ENCODE peak calls at places on chromosomes 6 and 20, in ten cellular contexts. Z is choroid plexus epithelial cell, L is fibroblast of mammary gland, I is ascending aorta, J is hepatocyte, F is astrocyte of the spinal cord, Q is HepG2, D is Panc1, G is NB4, R is Peyer's patch. X is an unnamed sample.

GRCh38 chr6:13472099-13472498 is 15.3 kb downstream of the GFOD1 start:
- DNase-seq in Z (no peak), L (no peak), I (no peak), J (no peak), F (no peak), Q (no peak), D (no peak), G (no peak), R (no peak), X (no peak)

GRCh38 chr6:148069256-148069655 is 273.4 kb upstream of the SASH1 start:
- DNase-seq in Z (no peak), L (no peak), I (no peak), J (no peak), F (no peak), Q (no peak), D (no peak), G (no peak), R (no peak), X (no peak)

GRCh38 chr6:136365781-136366354 is 76.2 kb upstream of the BCLAF1 start:
- DNase-seq in Z (no peak), L (no peak), I (peak; percentile 70), J (no peak), F (no peak), Q (no peak), D (no peak), G (peak; percentile 64), R (peak; percentile 65), X (peak; percentile 1)

GRCh38 chr20:42097741-42098140 is 479.6 kb upstream of the CHD6 start:
- DNase-seq in Z (no peak), L (no peak), I (no peak), J (no peak), F (no peak), Q (no peak), D (no peak), G (no peak), R (no peak), X (no peak)

GRCh38 chr6:37324131-37325033 is 29.4 kb upstream of the RNF8 start:
- DNase-seq in Z (peak; percentile 11), L (peak; percentile 71), I (no peak), J (no peak), F (peak; percentile 29), Q (no peak), D (peak; percentile 89), G (peak; percentile 23), R (no peak), X (peak; percentile 79)

GRCh38 chr6:35253249-35253648 is 6.3 kb upstream of the ZNF76 start:
- DNase-seq in Z (no peak), L (no peak), I (no peak), J (no peak), F (no peak), Q (no peak), D (no peak), G (peak; percentile 31), R (no peak), X (no peak)

GRCh38 chr6:161067749-161068148 is 76.2 kb downstream of the MAP3K4 start:
- DNase-seq in Z (no peak), L (no peak), I (no peak), J (no peak), F (no peak), Q (no peak), D (no peak), G (no peak), R (no peak), X (no peak)

GRCh38 chr20:51118216-51118615 is 95.3 kb upstream of the KCNG1 start:
- DNase-seq in Z (no peak), L (no peak), I (no peak), J (no peak), F (no peak), Q (no peak), D (no peak), G (no peak), R (no peak), X (no peak)

GRCh38 chr20:36093025-36093803 is 61.3 kb upstream of the EPB41L1 start:
- DNase-seq in Z (peak; percentile 43), L (no peak), I (peak; percentile 79), J (peak; percentile 72), F (no peak), Q (no peak), D (no peak), G (peak; percentile 48), R (peak; percentile 33), X (peak; percentile 26)

GRCh38 chr20:36092424-36093024 is 62.0 kb upstream of the EPB41L1 start:
- DNase-seq in Z (no peak), L (no peak), I (no peak), J (peak; percentile 69), F (no peak), Q (no peak), D (no peak), G (peak; percentile 41), R (no peak), X (peak; percentile 35)

GRCh38 chr20:36093804-36094145 is 60.8 kb upstream of the EPB41L1 start:
- DNase-seq in Z (no peak), L (no peak), I (no peak), J (no peak), F (no peak), Q (no peak), D (no peak), G (no peak), R (no peak), X (no peak)

GRCh38 chr20:36096404-36096799 is 58.1 kb upstream of the EPB41L1 start:
- DNase-seq in Z (no peak), L (no peak), I (no peak), J (no peak), F (no peak), Q (no peak), D (no peak), G (no peak), R (no peak), X (no peak)

DNA sequence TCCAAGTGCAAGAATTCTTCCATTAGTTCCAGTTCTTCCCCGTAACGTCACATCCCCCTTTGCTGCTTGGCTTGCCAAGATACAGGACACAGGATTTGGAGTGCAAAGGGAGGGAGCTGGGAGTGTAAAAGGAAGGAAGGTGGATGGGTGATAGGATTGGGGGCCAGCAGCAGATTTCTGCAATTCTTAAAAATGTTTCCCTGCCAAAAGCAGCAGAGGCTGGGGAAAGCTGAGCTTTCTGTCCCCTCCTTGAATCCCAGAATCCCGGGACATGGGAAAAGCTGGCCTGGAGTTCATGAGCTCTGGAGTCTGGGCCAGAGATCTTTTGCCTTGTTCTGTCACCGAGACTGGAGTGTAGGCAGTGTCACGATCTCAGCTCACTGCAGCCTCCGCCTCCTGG is 60.0 kb upstream of the EPB41L1 start:
- DNase-seq in Z (no peak), L (peak; percentile 19), I (no peak), J (no peak), F (no peak), Q (no peak), D (no peak), G (no peak), R (no peak), X (no peak)
- H3K4me3 ChIP-seq in Z (peak overlapping the region; percentile 29), L (no peak overlapping the region), I (peak overlapping the region; percentile 82), J (no peak overlapping the region), F (no peak overlapping the region), Q (no peak overlapping the region), D (peak overlapping the region; percentile 6), G (no peak overlapping the region), R (peak overlapping the region; percentile 76), X (no peak overlapping the region)

DNA sequence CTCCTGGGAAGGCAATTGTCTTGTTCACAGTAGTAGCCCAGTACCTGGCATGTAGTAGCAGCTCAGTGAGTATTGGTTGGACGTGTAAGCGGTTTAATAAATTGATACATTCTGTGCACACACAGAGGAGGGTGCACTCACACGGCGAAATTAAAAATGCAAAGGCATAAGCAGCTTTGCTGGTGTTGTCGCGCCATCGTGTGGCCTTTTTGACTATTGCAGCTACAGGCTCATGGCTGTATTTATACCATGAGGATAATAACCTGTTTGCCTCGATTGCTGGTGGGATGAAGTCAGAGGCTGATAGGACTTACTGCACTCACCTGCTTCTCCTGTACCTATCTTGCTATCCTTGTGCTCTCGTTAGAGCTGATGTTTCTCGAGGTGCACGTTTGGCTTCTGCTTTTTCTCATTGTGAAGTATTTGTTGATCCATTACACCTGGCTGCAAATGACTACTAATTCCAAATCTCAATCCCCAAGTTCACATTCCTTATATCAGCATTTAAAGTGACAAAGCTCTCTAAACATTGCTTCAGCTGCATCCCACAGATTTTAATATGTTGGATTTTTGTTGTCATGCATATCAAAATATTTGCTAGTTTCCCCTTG is 61.5 kb downstream of the TBXT start:
- DNase-seq in Z (peak; percentile 84), L (peak; percentile 61), I (peak; percentile 69), J (peak; percentile 86), F (peak; percentile 72), Q (peak; percentile 50), D (peak; percentile 42), G (peak; percentile 76), R (peak; percentile 38), X (peak; percentile 67)
- TF ChIP-seq CTCF in Z (peak; percentile 97), L (peak; percentile 87), I (peak; percentile 27), J (peak; percentile 95), F (peak; percentile 89), Q (peak; percentile 96), D (peak; percentile 90), G (peak; percentile 86), R (peak; percentile 35), X (peak; percentile 80)

DNA sequence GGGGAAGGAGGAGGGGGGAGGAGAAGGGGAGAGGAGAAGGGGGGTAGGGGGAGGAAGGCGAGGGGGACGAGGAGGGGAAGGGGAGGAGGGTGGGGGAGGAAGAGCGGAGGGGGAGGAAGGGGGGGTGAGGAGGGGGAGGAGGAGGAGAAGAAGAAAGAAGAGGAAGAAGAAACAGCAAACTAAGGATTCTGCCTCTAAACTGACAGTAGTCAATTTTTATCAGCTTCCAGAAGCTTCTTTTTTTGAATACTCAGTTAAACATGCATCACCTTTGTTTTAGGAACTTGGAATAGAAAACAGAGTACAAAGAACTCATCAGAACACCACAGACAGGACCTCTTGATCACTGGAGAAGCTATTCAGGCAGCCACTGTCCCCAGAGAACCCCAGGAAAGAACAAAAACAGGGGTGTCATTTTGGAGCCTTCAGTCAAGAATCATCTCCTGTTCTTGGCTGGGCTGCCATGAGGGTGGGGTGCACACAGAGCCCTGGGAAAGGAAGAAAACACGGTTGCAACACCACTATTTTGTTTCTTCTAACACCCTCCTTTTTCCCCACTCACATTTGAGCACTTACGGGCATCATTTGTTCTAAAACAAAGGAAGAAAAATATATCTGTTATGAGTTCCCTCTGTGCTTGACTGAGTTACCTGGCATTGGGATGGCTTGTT is 67.4 kb downstream of the TMEM170B start:
- DNase-seq in Z (no peak), L (no peak), I (no peak), J (no peak), F (no peak), Q (no peak), D (no peak), G (peak; percentile 25), R (no peak), X (no peak)
- H3K4me3 ChIP-seq in Z (no peak overlapping the region), L (no peak overlapping the region), I (no peak overlapping the region), J (no peak overlapping the region), F (no peak overlapping the region), Q (no peak overlapping the region), D (no peak overlapping the region), G (no peak overlapping the region), R (no peak overlapping the region), X (no peak overlapping the region)

DNA sequence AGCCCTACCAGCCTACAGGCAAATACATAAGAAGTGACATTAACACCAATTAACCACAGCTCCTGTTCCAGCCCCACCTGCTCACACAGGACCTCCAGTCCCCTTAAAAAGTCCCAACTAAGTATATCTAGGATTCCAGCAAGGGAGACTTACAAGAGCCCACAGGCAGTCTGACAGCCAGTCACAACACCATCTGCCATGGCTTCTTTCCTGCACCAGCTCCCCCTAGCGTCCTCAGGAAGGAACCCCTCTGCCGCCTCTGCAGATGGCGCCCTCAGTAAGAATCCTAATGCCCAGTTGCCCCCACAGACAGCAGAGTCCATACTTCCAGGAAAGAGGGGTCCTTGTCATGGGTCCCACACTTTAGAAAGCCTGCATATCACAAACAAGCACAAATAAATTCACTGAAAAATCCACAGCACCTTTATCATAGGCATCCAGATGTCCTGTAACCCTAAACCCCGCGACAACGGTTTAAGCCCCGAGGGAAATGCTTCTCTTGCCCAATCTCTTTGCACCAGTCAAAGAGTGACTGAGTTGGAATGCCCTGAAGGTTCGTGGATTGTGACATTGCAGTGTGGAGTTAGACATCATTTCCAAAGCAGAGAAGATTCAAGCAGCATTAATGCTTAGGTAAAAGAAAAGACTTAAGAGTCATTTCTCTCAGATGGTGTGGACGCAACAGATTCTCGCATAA is 121.9 kb downstream of the HIVEP2 start:
- DNase-seq in Z (no peak), L (no peak), I (no peak), J (no peak), F (no peak), Q (no peak), D (no peak), G (peak; percentile 91), R (no peak), X (no peak)
- TF ChIP-seq CTCF in Z (peak; percentile 47), L (peak; percentile 28), I (no peak), J (peak; percentile 18), F (peak; percentile 42), Q (peak; percentile 57), D (peak; percentile 78), G (peak; percentile 83), R (no peak), X (peak; percentile 45)

X was measured in epithelial cell of esophagus.